ENCODE peak calls at places on chromosomes 2 and 18, in nine cellular contexts. X is uterus; F is hepatocyte; U is fibroblast of lung; P is CD8-positive, alpha-beta T cell; Q is ovary; O is dorsolateral prefrontal cortex; E is small intestine; T is HFF-Myc. L is an unnamed sample.

GRCh38 chr2:222297600-222297935 is 1.2 kb downstream of the PAX3 start:
- DNase-seq in X (no peak), F (no peak), U (no peak), P (no peak), Q (no peak), O (no peak), E (no peak), T (no peak), L (no peak)

GRCh38 chr2:230153390-230153976 is 66.3 kb downstream of the SP110 start:
- DNase-seq in X (no peak), F (peak), U (no peak), P (no peak), Q (no peak), O (no peak), E (no peak), T (no peak), L (no peak)

GRCh38 chr18:73646196-73646595 is 501.4 kb downstream of the FBXO15 start:
- DNase-seq in X (no peak), F (no peak), U (peak), P (no peak), Q (no peak), O (no peak), E (no peak), T (peak), L (no peak)

GRCh38 chr2:20401495-20401855 is 45.4 kb upstream of the RHOB start:
- DNase-seq in X (no peak), F (no peak), U (no peak), P (no peak), Q (no peak), O (no peak), E (no peak), T (no peak), L (no peak)

GRCh38 chr2:68847751-68848150 is 23.4 kb downstream of the BMP10 start:
- DNase-seq in X (no peak), F (no peak), U (no peak), P (no peak), Q (no peak), O (no peak), E (peak), T (no peak), L (no peak)

GRCh38 chr18:66971951-66972350 is 368.1 kb upstream of the CDH19 start:
- DNase-seq in X (no peak), F (no peak), U (no peak), P (no peak), Q (no peak), O (no peak), E (no peak), T (no peak), L (no peak)

GRCh38 chr2:12044857-12045256 is 298.4 kb downstream of the LPIN1 start:
- DNase-seq in X (no peak), F (no peak), U (no peak), P (peak), Q (no peak), O (no peak), E (no peak), T (no peak), L (no peak)

GRCh38 chr2:30424231-30424630 is 22.8 kb upstream of the LCLAT1 start:
- DNase-seq in X (no peak), F (no peak), U (no peak), P (no peak), Q (no peak), O (no peak), E (no peak), T (no peak), L (no peak)

GRCh38 chr18:11283531-11284071 is 134.2 kb upstream of the PIEZO2 start:
- DNase-seq in X (no peak), F (no peak), U (peak), P (no peak), Q (no peak), O (no peak), E (no peak), T (no peak), L (no peak)
- H3K4me3 ChIP-seq in X (no peak), F (no peak), U (no peak), P (no peak), Q (no peak), O (no peak), E (no peak), T (no peak), L (no peak)

DNA sequence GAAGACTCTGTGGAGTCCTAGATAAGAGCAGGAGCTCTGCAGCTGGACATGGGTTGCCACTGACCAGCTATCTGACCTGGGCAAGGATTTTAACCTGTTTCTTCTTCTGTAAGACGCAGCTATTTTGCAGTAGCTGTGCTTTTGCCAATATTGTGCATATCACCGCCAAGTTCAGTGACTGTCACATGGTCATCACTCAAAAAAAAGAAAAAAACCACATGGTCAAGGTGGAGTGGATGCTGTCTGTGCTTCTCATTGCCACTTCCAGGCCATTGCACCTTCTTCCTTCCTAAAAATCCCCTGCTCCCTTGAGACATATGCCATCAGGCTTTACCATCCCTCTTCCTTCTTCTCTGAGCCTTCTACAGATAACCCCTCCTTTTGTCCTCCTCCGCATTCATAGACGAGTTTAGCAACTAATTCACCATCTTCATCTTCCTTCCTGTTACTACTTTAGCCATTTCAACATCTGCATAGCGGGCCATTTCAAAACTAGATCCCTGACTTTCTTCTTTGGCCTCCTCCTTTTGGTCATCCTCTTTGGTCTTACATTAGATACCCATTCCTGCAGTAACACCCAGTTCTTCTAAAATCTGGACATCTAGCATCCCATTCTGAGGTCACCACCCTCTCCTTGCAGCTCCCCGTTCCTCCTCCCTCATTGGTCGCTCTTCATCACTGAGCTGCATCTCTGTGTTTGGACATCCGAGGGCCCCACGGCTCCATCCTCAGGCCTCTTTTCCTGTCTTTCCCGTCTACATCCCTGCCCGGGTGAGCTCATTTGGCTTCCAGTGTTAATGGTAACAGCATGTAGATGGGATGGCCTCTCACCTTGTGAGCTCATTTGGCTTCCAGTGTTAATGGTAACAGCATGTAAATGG is 17.8 kb downstream of the RNF144A start:
- DNase-seq in X (no peak), F (no peak), U (no peak), P (no peak), Q (no peak), O (no peak), E (no peak), T (no peak), L (no peak)
- H3K4me3 ChIP-seq in X (no peak), F (no peak), U (no peak), P (no peak), Q (no peak), O (peak), E (no peak), T (no peak), L (no peak)

DNA sequence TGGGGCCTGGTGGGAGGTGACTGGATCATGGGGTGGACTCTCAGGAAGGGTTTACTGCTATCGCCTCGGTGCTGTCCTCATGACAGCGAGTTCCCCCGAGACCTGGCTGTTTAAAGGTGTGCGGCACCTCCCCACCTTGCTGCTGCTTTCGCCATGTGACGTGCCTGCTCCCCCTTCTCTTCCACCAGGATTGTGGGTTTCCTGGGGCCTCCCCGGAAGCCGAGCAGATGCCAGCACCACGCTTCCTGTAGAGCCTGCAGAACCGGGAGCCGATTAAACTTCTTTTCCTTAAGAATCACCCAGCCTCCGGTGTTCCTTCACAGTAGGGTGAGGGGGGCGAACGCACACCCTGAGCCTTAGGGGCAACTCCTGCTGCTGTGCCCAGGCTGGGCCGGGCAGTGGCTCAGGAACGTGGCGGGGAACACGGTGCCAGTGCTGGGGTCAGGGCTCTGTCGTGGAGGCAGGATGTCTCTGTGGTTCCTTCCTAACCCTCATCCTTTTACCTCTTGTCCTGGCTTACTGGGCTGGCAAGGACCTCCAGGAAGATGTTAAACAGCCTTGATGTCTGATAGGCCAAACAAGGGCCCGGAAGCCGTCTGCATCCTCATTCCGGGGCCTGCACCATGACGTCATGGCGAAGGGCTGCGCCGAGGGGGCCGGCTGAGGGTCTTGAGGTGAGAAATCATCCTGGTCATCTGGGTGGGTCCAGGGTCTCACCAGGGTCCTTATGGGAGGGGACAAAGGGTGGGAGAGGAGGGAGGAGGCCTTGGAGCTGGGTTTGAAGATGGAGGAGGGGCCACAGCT is 12.7 kb downstream of the NEU4 start:
- DNase-seq in X (no peak), F (no peak), U (no peak), P (no peak), Q (no peak), O (no peak), E (no peak), T (no peak), L (no peak)
- H3K4me3 ChIP-seq in X (no peak), F (no peak), U (no peak), P (no peak), Q (no peak), O (no peak), E (no peak), T (no peak), L (no peak)

GRCh38 chr2:160407393-160408204 is 86.0 kb downstream of the RBMS1 start:
- DNase-seq in X (peak), F (peak), U (peak), P (peak), Q (peak), O (peak), E (peak), T (no peak), L (no peak)

GRCh38 chr2:160409480-160409879 is 84.1 kb downstream of the RBMS1 start:
- DNase-seq in X (no peak), F (no peak), U (no peak), P (no peak), Q (no peak), O (no peak), E (no peak), T (no peak), L (no peak)

GRCh38 chr2:160406591-160407392 is 86.8 kb downstream of the RBMS1 start:
- DNase-seq in X (peak), F (peak), U (peak), P (peak), Q (peak), O (peak), E (peak), T (no peak), L (no peak)

GRCh38 chr2:160408205-160408561 is 85.4 kb downstream of the RBMS1 start:
- DNase-seq in X (no peak), F (no peak), U (no peak), P (no peak), Q (no peak), O (no peak), E (no peak), T (no peak), L (no peak)

GRCh38 chr2:160408575-160409291 is 84.9 kb downstream of the RBMS1 start:
- DNase-seq in X (no peak), F (peak), U (no peak), P (no peak), Q (no peak), O (no peak), E (no peak), T (no peak), L (no peak)
- H3K4me3 ChIP-seq in X (peak), F (peak), U (peak), P (no peak), Q (peak), O (peak), E (no peak), T (peak), L (peak)

DNA sequence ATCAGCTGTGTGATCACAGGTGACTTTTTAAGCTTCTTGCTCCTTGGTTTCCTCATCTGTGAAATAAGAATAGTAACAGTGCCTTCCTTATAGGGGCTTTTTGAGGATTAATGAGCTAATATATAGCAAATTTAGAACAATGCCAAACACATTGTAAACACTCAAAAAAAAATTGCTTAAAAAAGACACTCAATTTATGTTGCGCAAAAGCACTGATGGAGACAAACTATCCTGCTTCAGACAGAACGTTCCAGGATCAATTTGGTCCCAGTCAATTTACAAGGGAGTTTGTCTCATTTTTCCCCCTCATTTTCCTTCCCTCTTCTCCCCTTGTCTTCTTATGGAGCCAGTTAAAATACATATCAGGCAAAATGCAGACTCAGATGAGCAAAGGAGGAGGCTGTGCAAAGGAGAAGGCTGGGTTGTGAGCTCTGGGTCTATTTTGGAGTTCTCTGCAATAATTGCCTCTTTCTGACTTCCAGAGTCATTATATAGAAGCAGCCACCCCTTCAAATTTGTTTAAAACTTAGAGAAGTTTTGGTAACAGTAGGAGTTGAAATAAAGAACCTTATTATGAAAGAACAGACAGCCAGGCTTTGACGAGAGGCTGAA is 83.7 kb downstream of the SOCS6 start:
- DNase-seq in X (no peak), F (no peak), U (no peak), P (no peak), Q (no peak), O (no peak), E (no peak), T (no peak), L (no peak)
- H3K4me3 ChIP-seq in X (no peak), F (no peak), U (no peak), P (no peak), Q (no peak), O (no peak), E (no peak), T (no peak), L (no peak)

DNA sequence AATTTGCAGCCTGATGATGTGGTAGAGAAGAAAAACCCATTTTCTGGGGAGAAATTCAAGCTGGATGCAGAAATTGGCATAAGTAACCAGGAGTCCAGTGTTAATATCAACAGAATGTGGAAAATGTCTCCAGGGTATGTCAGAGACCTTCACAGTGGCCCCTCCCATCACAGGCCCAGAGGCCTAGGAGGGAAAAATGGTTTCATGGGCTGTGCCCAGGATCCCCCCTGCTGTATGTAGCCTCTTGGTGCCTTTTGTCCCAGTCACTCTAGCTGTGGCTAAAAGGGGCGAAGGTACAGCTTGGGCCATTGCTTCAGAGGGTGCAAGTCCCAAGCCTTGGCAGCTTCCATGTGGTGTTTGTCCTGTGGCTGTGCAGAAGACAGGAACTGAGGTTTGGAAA is 40.2 kb downstream of the CACNB4 start:
- DNase-seq in X (no peak), F (no peak), U (no peak), P (no peak), Q (no peak), O (no peak), E (no peak), T (no peak), L (no peak)
- H3K4me3 ChIP-seq in X (no peak), F (no peak), U (no peak), P (no peak), Q (no peak), O (no peak), E (no peak), T (no peak), L (no peak)

DNA sequence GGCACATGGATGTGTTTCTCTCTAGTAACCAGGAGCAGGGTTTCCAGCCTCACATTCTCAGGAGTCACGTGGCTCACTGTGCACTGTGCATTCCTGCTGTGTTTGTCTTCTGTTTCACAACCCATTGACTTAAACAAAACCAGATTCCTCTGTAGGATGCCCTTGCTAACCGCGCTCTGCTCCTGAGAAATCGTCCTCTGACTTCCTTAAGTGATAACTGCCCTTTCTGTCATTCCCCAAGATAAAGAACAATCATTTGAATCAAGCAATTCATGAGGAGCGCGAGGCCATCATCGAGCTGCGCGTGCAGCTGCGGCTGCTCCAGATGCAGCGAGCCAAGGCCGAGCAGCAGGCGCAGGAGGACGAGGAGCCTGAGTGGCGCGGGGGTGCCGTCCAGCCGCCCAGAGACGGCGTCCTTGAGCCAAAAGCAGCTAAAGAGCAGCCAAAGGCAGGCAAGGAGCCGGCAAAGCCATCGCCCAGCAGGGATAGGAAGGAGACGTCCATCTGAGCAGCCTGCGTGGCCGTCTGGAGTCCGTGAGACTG is 60.2 kb downstream of the RALBP1 start:
- DNase-seq in X (peak), F (peak), U (peak), P (no peak), Q (peak), O (peak), E (no peak), T (peak), L (peak)
- H3K4me3 ChIP-seq in X (no peak), F (no peak), U (no peak), P (no peak), Q (no peak), O (peak), E (no peak), T (peak), L (peak)

L was measured in AG04449.